ENCODE peak calls at places on chromosomes 16 and 17, in five cellular contexts. V is transverse colon; D is IMR-90; B is CD8-positive, alpha-beta T cell; A is mucosa of descending colon. R is an unnamed sample.

GRCh38 chr17:13478326-13478830 is 123.4 kb downstream of the HS3ST3A1 start:
- DNase-seq in V (no peak), D (no peak), A (no peak), B (no peak), R (peak)

GRCh38 chr17:16339959-16340358 is 13.3 kb downstream of the CENPV start:
- DNase-seq in V (no peak), B (no peak), A (no peak), D (no peak), R (no peak)

GRCh38 chr17:6512552-6512951 is 43.8 kb downstream of the PITPNM3 start:
- DNase-seq in B (no peak), A (no peak), D (peak), V (no peak), R (no peak)

GRCh38 chr17:14301279-14301760 is 439 bp downstream of the HS3ST3B1 start:
- DNase-seq in V (no peak), B (no peak), A (no peak), D (no peak), R (no peak)

GRCh38 chr16:89115216-89115949 is 21.7 kb downstream of the ACSF3 start:
- DNase-seq in V (peak), B (peak), A (peak), D (no peak), R (no peak)

GRCh38 chr16:19858006-19858653 is 26.5 kb downstream of the GPRC5B start:
- DNase-seq in A (no peak), B (no peak), V (no peak), D (no peak), R (no peak)

GRCh38 chr16:67928561-67929364 is 2.9 kb downstream of the CTRL start:
- DNase-seq in D (peak), A (peak), V (peak), B (peak), R (peak)

GRCh38 chr16:80330803-80331202 is 210.0 kb upstream of the DYNLRB2 start:
- DNase-seq in V (peak), A (no peak), D (no peak), B (no peak), R (no peak)

GRCh38 chr17:35774499-35774898 is 13.8 kb downstream of the C17orf50 start:
- DNase-seq in D (peak), V (peak), A (peak), B (no peak), R (peak)

GRCh38 chr16:3115561-3115960 is 3.2 kb downstream of the ZNF205 start:
- DNase-seq in B (no peak), V (no peak), A (no peak), D (no peak), R (no peak)

GRCh38 chr16:68319185-68319908 is 8.5 kb downstream of the PRMT7 start:
- DNase-seq in V (no peak), D (peak), B (no peak), A (no peak), R (no peak)

GRCh38 chr17:35577826-35578194 is 561 bp downstream of the PEX12 start:
- DNase-seq in D (peak), B (no peak), V (peak), A (no peak), R (peak)

GRCh38 chr16:17685445-17685844 is 214.7 kb upstream of the XYLT1 start:
- DNase-seq in D (no peak), A (no peak), V (no peak), B (no peak), R (no peak)

DNA sequence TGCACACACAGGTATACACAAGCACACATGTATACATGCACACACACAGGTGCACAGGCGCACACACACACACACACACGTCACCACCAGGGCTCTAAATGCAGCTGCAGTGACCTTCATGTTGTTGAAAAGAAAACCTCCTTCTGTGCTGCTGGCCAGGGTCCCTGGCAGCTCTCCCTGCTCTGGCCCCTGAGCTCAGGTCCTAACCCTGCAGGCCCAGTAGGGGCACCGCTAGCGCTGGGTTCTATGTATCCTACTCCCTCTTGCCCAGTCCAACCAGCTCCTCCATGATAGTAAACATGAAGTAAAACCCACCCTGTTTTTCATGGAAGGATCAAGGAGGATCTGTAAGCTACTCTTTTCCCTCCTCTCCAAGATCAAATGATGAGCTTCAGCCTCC is 172.8 kb downstream of the RBFOX3 start:
- DNase-seq in A (no peak), V (no peak), D (no peak), B (no peak), R (no peak)
- TF ChIP-seq CTCF in A (no peak), V (no peak), D (no peak), B (no peak), R (no peak)

DNA sequence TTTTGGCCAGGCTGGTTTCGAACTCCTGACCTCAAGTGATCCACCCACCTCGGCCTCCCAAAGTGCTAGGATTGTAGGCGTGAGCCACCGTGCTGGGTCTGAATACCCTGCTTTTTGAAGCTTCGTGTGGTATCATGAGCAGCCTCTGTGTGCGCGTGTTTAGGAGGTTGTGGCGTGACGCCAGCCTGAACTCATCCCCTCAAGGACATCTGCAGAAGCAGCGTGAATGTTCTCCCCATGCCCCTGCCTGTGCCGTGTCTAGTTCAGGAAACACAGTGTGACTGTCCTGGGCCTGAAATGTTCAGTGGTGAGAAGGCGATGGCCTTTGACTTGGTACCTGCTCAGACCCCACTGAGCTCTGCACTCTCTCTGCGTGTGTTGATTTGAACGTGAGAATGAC is 35.6 kb downstream of the RNF213 start:
- DNase-seq in A (no peak), D (no peak), V (no peak), B (no peak), R (no peak)
- H3K4me3 ChIP-seq in A (no peak), D (no peak), V (no peak), B (no peak), R (no peak)

DNA sequence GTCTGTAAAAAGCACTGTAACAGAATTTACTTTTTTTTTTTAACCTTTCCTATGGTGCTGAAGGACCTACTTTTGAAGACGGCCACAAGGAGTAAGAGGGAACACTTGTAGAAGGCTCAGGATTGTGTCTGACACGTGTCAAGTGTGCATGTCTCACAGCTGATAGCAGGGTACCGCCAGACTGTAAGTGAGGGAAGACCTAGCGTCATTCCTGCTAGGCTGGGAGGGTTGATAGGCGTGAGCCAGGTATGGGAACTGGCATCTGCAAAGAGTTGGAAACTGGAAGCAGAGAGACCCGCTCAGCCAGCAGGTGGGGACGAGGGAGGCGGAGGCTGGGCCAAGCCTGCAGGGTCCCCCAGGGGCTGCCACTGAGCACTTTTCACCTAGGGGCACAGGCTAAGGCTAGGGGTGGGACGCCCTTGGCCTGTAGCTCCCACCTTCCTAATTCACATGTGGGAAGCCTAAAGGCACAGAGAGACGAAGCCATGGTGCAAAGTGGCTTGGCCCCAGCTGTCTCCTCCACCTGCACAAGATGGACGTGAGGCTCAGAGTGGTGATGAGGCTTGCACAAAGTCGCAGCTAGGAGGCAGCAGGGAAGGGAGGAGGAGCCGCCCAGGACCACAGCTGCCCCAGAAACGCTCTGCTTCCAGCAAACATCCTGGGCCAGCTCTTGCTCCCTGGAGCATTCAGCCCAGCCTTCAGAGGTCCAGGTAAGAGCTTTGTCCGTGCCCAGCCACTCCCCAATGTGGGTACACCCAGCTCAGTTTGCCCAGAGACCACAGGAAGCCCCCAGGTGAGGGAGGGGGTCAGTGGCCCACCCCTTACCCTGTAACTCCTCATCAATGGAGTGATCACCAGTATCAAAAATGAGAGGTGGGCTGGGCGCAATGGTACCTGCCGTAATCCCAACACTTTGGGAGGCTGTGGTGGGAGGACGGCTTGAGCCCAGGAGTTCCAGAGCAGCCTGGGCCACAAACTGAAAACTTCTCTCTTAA is 18.9 kb downstream of the VASN start:
- DNase-seq in A (no peak), V (no peak), D (no peak), B (no peak), R (no peak)
- TF ChIP-seq CTCF in A (no peak), V (no peak), D (no peak), B (no peak), R (no peak)

GRCh38 chr17:28574536-28574935 is 2.2 kb downstream of the ALDOC start:
- DNase-seq in A (no peak), D (no peak), B (no peak), V (no peak), R (no peak)
- H3K4me3 ChIP-seq in A (no peak), D (no peak), B (no peak), V (no peak), R (no peak)

GRCh38 chr16:84176192-84177053 is 10.4 kb downstream of the TAF1C start:
- DNase-seq in B (no peak), D (no peak), A (no peak), V (no peak), R (no peak)

GRCh38 chr16:84178146-84178765 is 8.6 kb downstream of the TAF1C start:
- DNase-seq in V (no peak), D (no peak), B (no peak), A (no peak), R (no peak)

GRCh38 chr16:84177740-84178070 is 9.2 kb downstream of the TAF1C start:
- DNase-seq in A (no peak), B (no peak), V (no peak), D (peak), R (peak)

GRCh38 chr16:84174396-84174795 is 12.5 kb downstream of the TAF1C start:
- DNase-seq in V (no peak), D (no peak), B (no peak), A (no peak), R (no peak)

GRCh38 chr16:84175351-84176081 is 11.3 kb downstream of the TAF1C start:
- DNase-seq in D (peak), V (peak), B (peak), A (no peak), R (peak)
- TF ChIP-seq CTCF in D (peak), V (peak), B (peak), A (peak), R (peak)